ENCODE peak calls at places on chromosomes 12 and 14, in seven cellular contexts. One of them, this sample, is unnamed.
A peak's percentile ranks its signal among the peaks of the same experiment; 100 is the strongest.

GRCh38 chr14:104688755-104689619 is at the start of gene INF2:
- DNase-seq in fibroblast of villous mesenchyme: peak; percentile 59
- DNase-seq in foreskin fibroblast: peak; percentile 82
- DNase-seq in B cell: peak; percentile 98
- DNase-seq in mucosa of descending colon: peak; percentile 77
- DNase-seq in NB4: peak; percentile 70
- DNase-seq in hepatocyte: peak; percentile 88
- DNase-seq in this sample: peak; percentile 58

GRCh38 chr12:5733136-5733755 is 211.8 kb downstream of the ANO2 start:
- DNase-seq in mucosa of descending colon: no peak
- DNase-seq in B cell: no peak
- DNase-seq in foreskin fibroblast: no peak
- DNase-seq in fibroblast of villous mesenchyme: no peak
- DNase-seq in hepatocyte: no peak
- DNase-seq in NB4: no peak
- DNase-seq in this sample: no peak

GRCh38 chr12:82361461-82361915 is 3.2 kb downstream of the METTL25 start:
- DNase-seq in foreskin fibroblast: no peak
- DNase-seq in hepatocyte: no peak
- DNase-seq in fibroblast of villous mesenchyme: no peak
- DNase-seq in B cell: no peak
- DNase-seq in NB4: no peak
- DNase-seq in mucosa of descending colon: no peak
- DNase-seq in this sample: no peak

GRCh38 chr14:36773136-36773540 is 111.5 kb downstream of the PAX9 start:
- DNase-seq in NB4: peak; percentile 26
- DNase-seq in mucosa of descending colon: no peak
- DNase-seq in fibroblast of villous mesenchyme: no peak
- DNase-seq in B cell: no peak
- DNase-seq in hepatocyte: peak; percentile 49
- DNase-seq in foreskin fibroblast: no peak
- DNase-seq in this sample: no peak

GRCh38 chr12:48069253-48069652 is 36.6 kb downstream of the SENP1 start:
- DNase-seq in foreskin fibroblast: peak; percentile 39
- DNase-seq in mucosa of descending colon: no peak
- DNase-seq in fibroblast of villous mesenchyme: no peak
- DNase-seq in B cell: no peak
- DNase-seq in NB4: no peak
- DNase-seq in hepatocyte: no peak
- DNase-seq in this sample: no peak

GRCh38 chr14:74302160-74302628 is 540 bp downstream of the ABCD4 start:
- DNase-seq in NB4: peak; percentile 63
- DNase-seq in hepatocyte: peak; percentile 63
- DNase-seq in fibroblast of villous mesenchyme: peak; percentile 54
- DNase-seq in foreskin fibroblast: peak; percentile 71
- DNase-seq in mucosa of descending colon: no peak
- DNase-seq in B cell: peak; percentile 62
- DNase-seq in this sample: no peak

GRCh38 chr12:121300083-121300819 is 3.7 kb upstream of the CAMKK2 start:
- DNase-seq in NB4: no peak
- DNase-seq in mucosa of descending colon: no peak
- DNase-seq in hepatocyte: peak; percentile 25
- DNase-seq in fibroblast of villous mesenchyme: peak; percentile 63
- DNase-seq in foreskin fibroblast: no peak
- DNase-seq in B cell: no peak
- DNase-seq in this sample: no peak

GRCh38 chr12:112007945-112008344 is 5.0 kb downstream of the TMEM116 start:
- DNase-seq in NB4: peak; percentile 49
- DNase-seq in fibroblast of villous mesenchyme: no peak
- DNase-seq in B cell: no peak
- DNase-seq in mucosa of descending colon: no peak
- DNase-seq in foreskin fibroblast: no peak
- DNase-seq in hepatocyte: no peak
- DNase-seq in this sample: no peak

GRCh38 chr14:100664841-100665425 is 61.8 kb upstream of the DLK1 start:
- DNase-seq in NB4: no peak
- DNase-seq in hepatocyte: peak; percentile 48
- DNase-seq in fibroblast of villous mesenchyme: peak; percentile 39
- DNase-seq in B cell: no peak
- DNase-seq in foreskin fibroblast: peak; percentile 85
- DNase-seq in mucosa of descending colon: peak; percentile 39
- DNase-seq in this sample: no peak

GRCh38 chr12:116320839-116321238 is 43.3 kb upstream of the MED13L start:
- DNase-seq in B cell: no peak
- DNase-seq in mucosa of descending colon: no peak
- DNase-seq in fibroblast of villous mesenchyme: no peak
- DNase-seq in hepatocyte: no peak
- DNase-seq in NB4: no peak
- DNase-seq in foreskin fibroblast: peak; percentile 56
- DNase-seq in this sample: no peak

GRCh38 chr12:92506891-92507290 is 195.9 kb upstream of the PLEKHG7 start:
- DNase-seq in hepatocyte: no peak
- DNase-seq in NB4: no peak
- DNase-seq in mucosa of descending colon: no peak
- DNase-seq in fibroblast of villous mesenchyme: no peak
- DNase-seq in B cell: no peak
- DNase-seq in foreskin fibroblast: no peak
- DNase-seq in this sample: no peak

GRCh38 chr12:15834575-15834974 is 45.4 kb upstream of the EPS8 start:
- DNase-seq in NB4: no peak
- DNase-seq in B cell: no peak
- DNase-seq in mucosa of descending colon: no peak
- DNase-seq in foreskin fibroblast: peak; percentile 41
- DNase-seq in fibroblast of villous mesenchyme: peak; percentile 18
- DNase-seq in hepatocyte: no peak
- DNase-seq in this sample: no peak

GRCh38 chr14:104685216-104685997 is 4.0 kb upstream of the INF2 start:
- DNase-seq in hepatocyte: peak; percentile 69
- DNase-seq in B cell: peak; percentile 24
- DNase-seq in NB4: peak; percentile 40
- DNase-seq in foreskin fibroblast: peak; percentile 38
- DNase-seq in fibroblast of villous mesenchyme: no peak
- DNase-seq in mucosa of descending colon: peak; percentile 4
- DNase-seq in this sample: no peak

GRCh38 chr12:2243275-2243674 is 190.5 kb downstream of the CACNA1C start:
- DNase-seq in hepatocyte: no peak
- DNase-seq in fibroblast of villous mesenchyme: no peak
- DNase-seq in NB4: no peak
- DNase-seq in B cell: no peak
- DNase-seq in mucosa of descending colon: no peak
- DNase-seq in foreskin fibroblast: peak; percentile 28
- DNase-seq in this sample: no peak

GRCh38 chr12:121709478-121709890 is 3.1 kb upstream of the TMEM120B start:
- DNase-seq in NB4: no peak
- DNase-seq in foreskin fibroblast: peak; percentile 24
- DNase-seq in hepatocyte: peak; percentile 57
- DNase-seq in mucosa of descending colon: no peak
- DNase-seq in B cell: no peak
- DNase-seq in fibroblast of villous mesenchyme: peak; percentile 69
- DNase-seq in this sample: no peak

GRCh38 chr12:67042697-67043131 is 226.4 kb upstream of the CAND1 start:
- DNase-seq in NB4: no peak
- DNase-seq in hepatocyte: peak; percentile 70
- DNase-seq in fibroblast of villous mesenchyme: peak; percentile 12
- DNase-seq in B cell: no peak
- DNase-seq in foreskin fibroblast: no peak
- DNase-seq in mucosa of descending colon: no peak
- DNase-seq in this sample: no peak

GRCh38 chr14:26286806-26287205 is 311.0 kb downstream of the NOVA1 start:
- DNase-seq in mucosa of descending colon: no peak
- DNase-seq in hepatocyte: no peak
- DNase-seq in fibroblast of villous mesenchyme: peak; percentile 5
- DNase-seq in foreskin fibroblast: no peak
- DNase-seq in NB4: no peak
- DNase-seq in B cell: no peak
- DNase-seq in this sample: no peak

GRCh38 chr12:69092137-69092536 is 147.2 kb upstream of the CPSF6 start:
- DNase-seq in mucosa of descending colon: no peak
- DNase-seq in foreskin fibroblast: no peak
- DNase-seq in hepatocyte: no peak
- DNase-seq in B cell: no peak
- DNase-seq in fibroblast of villous mesenchyme: no peak
- DNase-seq in NB4: no peak
- DNase-seq in this sample: no peak

GRCh38 chr12:49974231-49974675 is 1.5 kb downstream of the AQP6 start:
- DNase-seq in foreskin fibroblast: peak; percentile 89
- DNase-seq in NB4: peak; percentile 48
- DNase-seq in B cell: no peak
- DNase-seq in mucosa of descending colon: peak; percentile 59
- DNase-seq in hepatocyte: peak; percentile 80
- DNase-seq in fibroblast of villous mesenchyme: peak; percentile 77
- DNase-seq in this sample: no peak

GRCh38 chr14:65637780-65638179 is 225.2 kb downstream of the FUT8 start:
- DNase-seq in hepatocyte: no peak
- DNase-seq in NB4: peak; percentile 14
- DNase-seq in mucosa of descending colon: peak; percentile 2
- DNase-seq in foreskin fibroblast: no peak
- DNase-seq in B cell: no peak
- DNase-seq in fibroblast of villous mesenchyme: no peak
- DNase-seq in this sample: no peak

GRCh38 chr12:26471560-26471959 is 276.2 kb downstream of the SSPN start:
- DNase-seq in foreskin fibroblast: peak; percentile 62
- DNase-seq in mucosa of descending colon: no peak
- DNase-seq in hepatocyte: no peak
- DNase-seq in B cell: peak; percentile 39
- DNase-seq in NB4: peak; percentile 98
- DNase-seq in fibroblast of villous mesenchyme: peak; percentile 25
- DNase-seq in this sample: no peak
- TF ChIP-seq CTCF in foreskin fibroblast: no peak
- TF ChIP-seq CTCF in mucosa of descending colon: no peak
- TF ChIP-seq CTCF in hepatocyte: no peak
- TF ChIP-seq CTCF in B cell: no peak
- TF ChIP-seq CTCF in NB4: peak; percentile 34
- TF ChIP-seq CTCF in fibroblast of villous mesenchyme: no peak
- TF ChIP-seq CTCF in this sample: no peak

DNA sequence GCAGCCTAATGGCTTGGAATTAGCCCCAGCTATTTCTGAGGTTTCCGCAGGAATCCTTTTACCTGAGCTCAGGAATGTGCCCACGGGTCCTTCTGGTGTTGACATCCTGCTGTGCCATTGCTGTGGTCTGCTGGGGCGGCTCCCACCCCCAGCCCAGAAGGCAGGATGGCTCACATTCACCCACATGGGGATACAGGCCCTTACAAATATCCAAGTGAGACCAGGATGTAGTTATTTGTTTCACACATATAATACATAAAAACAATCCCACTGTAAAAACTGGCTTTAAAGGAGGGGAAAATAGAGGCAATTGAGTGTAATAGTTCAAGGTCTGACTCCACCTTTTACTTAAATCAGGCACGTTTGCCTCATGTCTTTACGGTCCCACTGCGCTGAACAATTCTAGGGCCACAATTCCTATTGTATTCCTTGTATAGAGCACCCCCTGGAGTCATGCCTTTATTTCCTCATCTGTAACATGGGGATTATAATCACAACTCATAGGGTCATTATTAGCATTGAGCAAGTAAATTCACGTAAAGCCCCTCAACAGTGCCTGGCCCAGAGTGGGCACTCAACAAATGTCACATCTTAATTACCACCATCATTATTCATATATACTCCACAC is 57.2 kb upstream of the FICD start:
- DNase-seq in foreskin fibroblast: no peak
- DNase-seq in mucosa of descending colon: no peak
- DNase-seq in fibroblast of villous mesenchyme: no peak
- DNase-seq in B cell: no peak
- DNase-seq in NB4: no peak
- DNase-seq in hepatocyte: no peak
- DNase-seq in this sample: no peak
- TF ChIP-seq CTCF in foreskin fibroblast: no peak
- TF ChIP-seq CTCF in mucosa of descending colon: no peak
- TF ChIP-seq CTCF in fibroblast of villous mesenchyme: no peak
- TF ChIP-seq CTCF in B cell: no peak
- TF ChIP-seq CTCF in NB4: no peak
- TF ChIP-seq CTCF in hepatocyte: no peak
- TF ChIP-seq CTCF in this sample: no peak

DNA sequence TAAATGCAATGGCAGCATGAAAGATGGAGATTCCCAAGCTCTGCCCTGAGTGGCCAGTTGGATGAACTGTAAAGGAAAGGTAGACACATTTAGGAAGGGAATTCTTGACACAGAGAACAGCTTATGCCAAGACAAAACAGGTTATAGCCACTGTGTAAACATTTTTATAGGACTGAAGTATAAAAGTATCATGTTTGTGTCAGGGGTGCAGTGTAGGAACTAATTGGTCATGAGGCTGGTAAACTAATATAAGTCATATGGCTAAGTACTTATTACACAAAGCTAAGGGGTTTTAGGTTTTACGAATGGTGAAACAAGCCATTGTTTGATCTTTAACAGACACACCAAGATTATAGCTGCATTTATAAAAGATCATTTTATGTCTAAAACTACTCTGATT is 207.7 kb upstream of the SLC16A7 start:
- DNase-seq in B cell: no peak
- DNase-seq in fibroblast of villous mesenchyme: no peak
- DNase-seq in foreskin fibroblast: no peak
- DNase-seq in mucosa of descending colon: no peak
- DNase-seq in NB4: no peak
- DNase-seq in hepatocyte: no peak
- DNase-seq in this sample: no peak
- TF ChIP-seq CTCF in B cell: no peak
- TF ChIP-seq CTCF in fibroblast of villous mesenchyme: no peak
- TF ChIP-seq CTCF in foreskin fibroblast: no peak
- TF ChIP-seq CTCF in mucosa of descending colon: no peak
- TF ChIP-seq CTCF in NB4: no peak
- TF ChIP-seq CTCF in hepatocyte: no peak
- TF ChIP-seq CTCF in this sample: no peak

GRCh38 chr12:25590021-25590721 is 37.1 kb upstream of the LMNTD1 start:
- DNase-seq in hepatocyte: no peak
- DNase-seq in B cell: no peak
- DNase-seq in mucosa of descending colon: no peak
- DNase-seq in NB4: peak; percentile 34
- DNase-seq in foreskin fibroblast: no peak
- DNase-seq in fibroblast of villous mesenchyme: no peak
- DNase-seq in this sample: no peak

GRCh38 chr12:25587346-25587745 is 34.3 kb upstream of the LMNTD1 start:
- DNase-seq in mucosa of descending colon: no peak
- DNase-seq in foreskin fibroblast: no peak
- DNase-seq in NB4: no peak
- DNase-seq in B cell: no peak
- DNase-seq in hepatocyte: no peak
- DNase-seq in fibroblast of villous mesenchyme: no peak
- DNase-seq in this sample: no peak

GRCh38 chr12:25592725-25593495 is 39.8 kb upstream of the LMNTD1 start:
- DNase-seq in NB4: no peak
- DNase-seq in hepatocyte: no peak
- DNase-seq in B cell: no peak
- DNase-seq in fibroblast of villous mesenchyme: no peak
- DNase-seq in foreskin fibroblast: no peak
- DNase-seq in mucosa of descending colon: no peak
- DNase-seq in this sample: no peak

GRCh38 chr12:25594376-25594775 is 41.3 kb upstream of the LMNTD1 start:
- DNase-seq in B cell: no peak
- DNase-seq in foreskin fibroblast: peak; percentile 38
- DNase-seq in hepatocyte: no peak
- DNase-seq in NB4: no peak
- DNase-seq in mucosa of descending colon: no peak
- DNase-seq in fibroblast of villous mesenchyme: peak; percentile 60
- DNase-seq in this sample: no peak

DNA sequence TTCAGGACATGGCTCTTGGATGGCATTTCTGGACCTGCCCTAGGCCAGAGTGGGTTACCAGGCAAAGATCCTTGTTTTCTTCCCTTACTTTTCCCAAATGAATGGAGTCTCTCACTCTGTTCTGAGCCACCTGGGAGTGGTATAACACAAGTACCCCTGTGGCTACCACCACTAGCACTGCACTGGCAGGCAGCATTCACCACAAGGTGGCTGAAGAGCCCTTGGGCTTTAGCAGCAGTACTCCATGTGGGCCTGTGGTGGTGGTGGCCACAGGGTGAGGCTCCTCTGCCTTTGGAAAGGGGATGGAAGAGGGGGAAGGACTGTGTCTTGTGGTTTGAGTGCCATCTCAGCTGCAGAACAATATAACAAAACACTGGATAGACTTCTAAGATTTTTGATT is 38.0 kb upstream of the LMNTD1 start:
- DNase-seq in foreskin fibroblast: no peak
- DNase-seq in fibroblast of villous mesenchyme: no peak
- DNase-seq in B cell: no peak
- DNase-seq in NB4: peak; percentile 26
- DNase-seq in mucosa of descending colon: no peak
- DNase-seq in hepatocyte: no peak
- DNase-seq in this sample: no peak
- TF ChIP-seq CTCF in foreskin fibroblast: peak; percentile 11
- TF ChIP-seq CTCF in fibroblast of villous mesenchyme: peak; percentile 27
- TF ChIP-seq CTCF in B cell: no peak
- TF ChIP-seq CTCF in NB4: peak; percentile 11
- TF ChIP-seq CTCF in mucosa of descending colon: no peak
- TF ChIP-seq CTCF in hepatocyte: no peak
- TF ChIP-seq CTCF in this sample: no peak

This sample was measured in mesothelial cell of epicardium.